ENCODE peak calls at places on chromosome 20, in five cellular contexts. P, B, R, A and K are unnamed samples.

GRCh38 chr20:10798811-10799210 is 125.0 kb upstream of the JAG1 start:
- DNase-seq in P (no peak), B (no peak), R (no peak), A (no peak), K (no peak)

GRCh38 chr20:57090590-57091560 is 175.6 kb downstream of the BMP7 start:
- DNase-seq in P (no peak), B (no peak), R (no peak), A (no peak), K (no peak)

GRCh38 chr20:15846446-15846845 is 726.8 kb downstream of the KIF16B start:
- DNase-seq in P (no peak), B (no peak), R (no peak), A (no peak), K (no peak)

GRCh38 chr20:11117808-11118528 is 444.2 kb upstream of the JAG1 start:
- DNase-seq in P (no peak), B (no peak), R (no peak), A (no peak), K (no peak)

GRCh38 chr20:513429-513828 is 30.2 kb downstream of the CSNK2A1 start:
- DNase-seq in P (no peak), B (no peak), R (no peak), A (no peak), K (no peak)

GRCh38 chr20:52191132-52191435 is 495 bp downstream of the ZFP64 start:
- DNase-seq in P (no peak), B (no peak), R (no peak), A (no peak), K (peak)

GRCh38 chr20:35326021-35326731 is 34.0 kb upstream of the FAM83C start:
- DNase-seq in P (no peak), B (no peak), R (no peak), A (no peak), K (no peak)

GRCh38 chr20:12053348-12053747 is 135.7 kb downstream of the BTBD3 start:
- DNase-seq in P (peak), B (no peak), R (no peak), A (peak), K (peak)

GRCh38 chr20:21047981-21048380 is 58.2 kb downstream of the LINC00237 start:
- DNase-seq in P (no peak), B (no peak), R (no peak), A (no peak), K (no peak)

GRCh38 chr20:48769111-48769879 is 58.5 kb downstream of the PREX1 start:
- DNase-seq in P (no peak), B (no peak), R (peak), A (no peak), K (peak)

GRCh38 chr20:62761058-62761758 is 35.1 kb upstream of the MRGBP start:
- DNase-seq in P (no peak), B (no peak), R (no peak), A (no peak), K (no peak)

GRCh38 chr20:64009811-64010387 is 26.1 kb upstream of the C20orf204 start:
- DNase-seq in P (no peak), B (no peak), R (no peak), A (no peak), K (no peak)

GRCh38 chr20:59043698-59044097 is 1.1 kb upstream of the PRELID3B start:
- DNase-seq in P (no peak), B (no peak), R (no peak), A (no peak), K (no peak)

GRCh38 chr20:36070451-36070850 is 84.1 kb upstream of the EPB41L1 start:
- DNase-seq in P (peak), B (peak), R (no peak), A (no peak), K (peak)

GRCh38 chr20:45337367-45338120 is 10.7 kb downstream of the SDC4 start:
- DNase-seq in P (peak), B (peak), R (peak), A (no peak), K (no peak)

GRCh38 chr20:49993301-49993751 is 10.5 kb downstream of the SNAI1 start:
- DNase-seq in P (no peak), B (no peak), R (peak), A (no peak), K (no peak)

GRCh38 chr20:49660912-49661311 is 52.8 kb downstream of the B4GALT5 start:
- DNase-seq in P (no peak), B (no peak), R (no peak), A (no peak), K (no peak)

GRCh38 chr20:63829943-63830820 is 882 bp downstream of the ZBTB46 start:
- DNase-seq in P (no peak), B (no peak), R (no peak), A (no peak), K (peak)

GRCh38 chr20:10312111-10312510 is 93.5 kb downstream of the SNAP25 start:
- DNase-seq in P (no peak), B (no peak), R (no peak), A (no peak), K (no peak)

GRCh38 chr20:16846011-16846410 is 97.9 kb downstream of the OTOR start:
- DNase-seq in P (no peak), B (no peak), R (no peak), A (no peak), K (no peak)

GRCh38 chr20:62047666-62048345 is 17.9 kb downstream of the TAF4 start:
- DNase-seq in P (no peak), B (no peak), R (no peak), A (no peak), K (no peak)

GRCh38 chr20:63155266-63156165 is 60.4 kb downstream of the YTHDF1 start:
- DNase-seq in P (no peak), B (no peak), R (no peak), A (no peak), K (no peak)

GRCh38 chr20:48124960-48125359 is 339.7 kb upstream of the SULF2 start:
- DNase-seq in P (no peak), B (no peak), R (no peak), A (no peak), K (no peak)

GRCh38 chr20:36147707-36148106 is 6.8 kb upstream of the EPB41L1 start:
- DNase-seq in P (no peak), B (no peak), R (no peak), A (no peak), K (no peak)

GRCh38 chr20:49496526-49497216 is 14.2 kb upstream of the KCNB1 start:
- DNase-seq in P (no peak), B (no peak), R (no peak), A (no peak), K (no peak)

GRCh38 chr20:12414446-12415274 is 497.0 kb downstream of the BTBD3 start:
- DNase-seq in P (no peak), B (no peak), R (no peak), A (no peak), K (no peak)

GRCh38 chr20:54260116-54260515 is 52.2 kb downstream of the PFDN4 start:
- DNase-seq in P (no peak), B (no peak), R (no peak), A (no peak), K (no peak)

GRCh38 chr20:11373391-11373790 is 544.3 kb upstream of the BTBD3 start:
- DNase-seq in P (no peak), B (no peak), R (no peak), A (no peak), K (no peak)

GRCh38 chr20:51382986-51383821 is 159.3 kb downstream of the NFATC2 start:
- DNase-seq in P (no peak), B (no peak), R (no peak), A (no peak), K (no peak)

GRCh38 chr20:5844063-5844681 is 94.0 kb downstream of the SHLD1 start:
- DNase-seq in P (peak), B (no peak), R (no peak), A (peak), K (no peak)

GRCh38 chr20:4556781-4557180 is 164.9 kb upstream of the PRND start:
- DNase-seq in P (no peak), B (no peak), R (peak), A (no peak), K (no peak)

GRCh38 chr20:61236677-61237076 is 15.4 kb upstream of the CDH4 start:
- DNase-seq in P (no peak), B (no peak), R (no peak), A (no peak), K (no peak)

GRCh38 chr20:24206995-24207394 is 218.4 kb upstream of the GGTLC1 start:
- DNase-seq in P (no peak), B (no peak), R (no peak), A (no peak), K (no peak)

GRCh38 chr20:24211972-24212371 is 223.4 kb upstream of the GGTLC1 start:
- DNase-seq in P (no peak), B (no peak), R (no peak), A (no peak), K (no peak)

GRCh38 chr20:24207803-24208300 is 219.3 kb upstream of the GGTLC1 start:
- DNase-seq in P (no peak), B (no peak), R (no peak), A (no peak), K (no peak)

GRCh38 chr20:24212494-24212893 is 223.9 kb upstream of the GGTLC1 start:
- DNase-seq in P (no peak), B (no peak), R (no peak), A (no peak), K (no peak)

GRCh38 chr20:24208652-24209051 is 220.1 kb upstream of the GGTLC1 start:
- DNase-seq in P (peak), B (peak), R (no peak), A (no peak), K (peak)
- TF ChIP-seq CREB1 in P (no peak), B (no peak), R (no peak), A (no peak), K (no peak)

DNA sequence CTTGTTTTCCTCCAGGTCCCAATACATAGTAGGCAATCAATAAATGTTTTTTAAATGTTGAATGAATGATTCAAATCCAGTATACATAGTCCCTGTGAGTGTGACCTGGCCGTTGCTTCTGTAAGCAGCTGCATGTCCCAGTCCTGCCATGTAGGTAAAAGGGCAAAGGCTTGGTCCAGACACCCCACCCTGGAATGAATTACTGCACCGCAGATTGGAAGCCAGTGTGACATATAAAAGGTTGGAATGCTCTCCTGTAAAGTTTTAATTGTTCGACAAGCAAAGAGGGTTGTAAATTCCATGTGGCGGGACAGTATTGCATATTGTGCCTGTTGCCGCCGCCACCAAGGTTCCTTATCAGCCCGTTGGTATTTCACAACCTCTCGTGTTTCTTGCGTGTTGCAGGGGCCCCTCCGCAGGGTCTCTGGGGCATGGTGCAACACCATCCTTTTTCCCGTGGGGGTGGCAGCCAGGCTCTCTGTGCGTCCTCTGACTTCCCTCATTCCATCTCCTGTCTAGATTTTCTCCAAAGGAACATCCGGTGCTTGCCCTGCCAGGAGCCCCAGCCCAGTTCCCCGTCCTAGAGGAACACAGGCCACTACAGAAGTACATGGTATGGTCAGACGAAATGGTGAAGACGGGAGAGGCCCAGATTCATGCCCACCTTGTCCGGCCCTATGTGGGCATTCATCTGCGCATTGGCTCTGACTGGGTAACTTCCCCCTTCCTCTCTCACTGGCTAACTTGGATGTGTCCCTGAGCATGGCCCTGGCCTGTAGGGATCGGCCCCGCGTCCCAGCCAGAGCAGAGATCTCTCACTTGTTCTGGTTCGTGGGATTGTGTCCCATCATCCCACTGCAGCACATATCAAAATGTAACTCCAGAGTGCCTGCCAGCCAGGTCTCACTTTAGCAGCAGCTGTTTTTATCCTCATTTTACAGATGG is 20.3 kb downstream of the POFUT1 start:
- DNase-seq in P (no peak), B (no peak), R (no peak), A (no peak), K (no peak)
- H3K27ac ChIP-seq in P (no peak), B (no peak), R (no peak), A (no peak), K (peak)

GRCh38 chr20:22322513-22322912 is 261.9 kb downstream of the FOXA2 start:
- DNase-seq in P (no peak), B (no peak), R (no peak), A (no peak), K (no peak)
- H3K4me2 ChIP-seq in P (no peak), B (no peak), R (no peak), A (no peak), K (no peak)

DNA sequence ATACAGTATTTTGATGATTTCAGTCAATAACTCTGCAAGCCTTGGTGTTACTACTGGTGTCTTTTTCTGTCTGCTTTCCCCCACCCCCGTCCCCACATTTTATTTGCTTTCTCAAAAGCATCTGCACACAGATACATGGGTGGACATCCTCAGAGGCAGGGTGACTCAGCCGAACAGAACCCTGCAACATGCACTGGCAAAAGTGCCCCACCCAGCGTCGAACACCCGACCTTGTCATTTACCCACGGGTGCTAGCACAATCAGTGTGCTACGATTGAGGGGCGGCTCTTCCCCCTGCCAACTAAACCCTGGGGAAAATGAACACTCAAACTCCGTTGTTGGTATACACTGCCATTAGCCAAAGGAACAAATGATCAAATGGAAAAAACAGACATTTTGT is 115.9 kb upstream of the NAA20 start:
- DNase-seq in P (no peak), B (no peak), R (no peak), A (no peak), K (no peak)
- TF ChIP-seq CREB1 in P (no peak), B (no peak), R (no peak), A (no peak), K (no peak)

GRCh38 chr20:38165966-38166706 is 1.1 kb upstream of the TGM2 start:
- DNase-seq in P (peak), B (no peak), R (no peak), A (no peak), K (no peak)
- H3K27ac ChIP-seq in P (no peak), B (no peak), R (no peak), A (no peak), K (no peak)

DNA sequence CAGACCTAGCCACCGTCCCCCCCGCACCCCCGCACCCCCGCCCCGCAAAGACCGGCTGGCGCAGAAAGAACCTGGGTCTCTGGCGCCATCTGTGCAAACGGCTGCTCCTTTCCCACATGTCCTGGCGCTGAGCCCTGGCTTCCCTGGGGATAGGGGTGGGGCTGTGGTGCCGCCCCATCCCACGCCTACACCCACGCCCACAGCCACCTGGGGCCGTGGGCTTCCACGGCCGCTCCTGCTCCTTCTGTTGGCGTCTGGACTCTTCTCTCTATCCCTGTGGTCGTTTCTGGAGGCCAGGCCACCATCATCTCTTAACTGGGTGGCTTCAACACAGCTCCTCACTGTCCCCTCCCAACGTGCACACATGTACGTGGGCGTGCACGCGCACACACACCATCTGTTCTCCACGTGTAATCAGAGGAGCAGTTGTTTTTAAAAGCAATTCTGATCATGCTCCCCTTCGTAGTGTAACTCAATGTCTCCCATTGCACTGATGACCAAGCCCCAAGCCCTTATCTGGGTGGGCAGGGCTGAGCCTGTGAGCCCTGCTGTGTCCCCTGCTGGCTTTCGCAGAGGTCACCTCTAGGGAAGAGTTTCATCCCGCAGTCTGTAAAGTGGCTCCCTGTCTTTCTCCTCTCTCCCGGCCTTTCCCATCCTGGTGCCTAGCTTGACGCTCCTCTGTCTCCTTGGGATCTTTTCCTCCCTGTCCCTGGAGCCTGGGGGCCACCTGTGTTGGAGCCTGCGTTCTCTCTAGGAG is 31.9 kb upstream of the FAM83D start:
- DNase-seq in P (no peak), B (no peak), R (peak), A (no peak), K (peak)
- H3K4me2 ChIP-seq in P (peak), B (no peak), R (peak), A (no peak), K (peak)

DNA sequence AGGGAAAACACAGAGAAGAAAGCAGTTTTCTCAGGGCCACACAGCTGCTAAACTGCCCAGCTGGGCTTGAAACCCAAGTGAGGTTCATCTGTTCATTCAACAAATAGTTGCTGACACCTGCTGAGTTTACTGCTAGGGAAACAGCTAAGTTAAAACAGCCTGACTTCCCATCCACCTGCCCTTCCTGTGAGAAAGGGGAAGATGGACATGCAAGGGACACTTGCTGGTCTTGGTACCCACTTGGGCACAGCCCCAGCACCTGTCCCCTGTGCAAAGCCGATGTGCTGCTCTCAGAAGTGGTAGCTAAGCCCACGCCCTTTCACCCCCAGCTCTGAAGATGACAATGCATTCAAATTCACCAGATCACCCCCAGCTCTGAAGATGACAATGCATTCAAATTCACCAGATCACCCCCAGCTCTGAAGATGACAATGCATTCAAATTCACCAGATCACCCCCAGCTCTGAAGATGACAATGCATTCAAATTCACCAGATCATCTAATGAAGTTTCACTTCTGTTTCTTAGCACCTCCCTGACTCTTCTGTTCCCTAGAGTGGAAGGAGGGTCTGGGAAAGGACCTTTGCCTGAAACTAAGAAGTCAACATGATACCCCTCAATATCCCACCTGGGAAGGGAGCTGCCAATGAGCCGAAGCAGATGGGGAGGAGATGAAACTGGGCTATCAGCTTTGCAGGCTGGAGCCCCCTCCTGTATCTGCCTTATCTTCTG is 46.0 kb upstream of the TOP1 start:
- DNase-seq in P (no peak), B (peak), R (no peak), A (no peak), K (no peak)
- TF ChIP-seq CREB1 in P (no peak), B (no peak), R (no peak), A (peak), K (no peak)